ENCODE peak calls at places on chromosome 22, in seven cellular contexts. One of them, this sample, is unnamed.

GRCh38 chr22:31947296-31947695 is 3.0 kb downstream of the YWHAH start:
- DNase-seq in psoas muscle: no peak
- DNase-seq in vagina: no peak
- DNase-seq in lower lobe of right lung: no peak
- DNase-seq in A549: peak
- DNase-seq in RWPE2: no peak
- DNase-seq in cardiac muscle cell: peak
- DNase-seq in this sample: no peak

GRCh38 chr22:50308597-50308935 is 1.1 kb upstream of the PLXNB2 start:
- DNase-seq in psoas muscle: peak
- DNase-seq in vagina: no peak
- DNase-seq in lower lobe of right lung: peak
- DNase-seq in A549: no peak
- DNase-seq in RWPE2: no peak
- DNase-seq in cardiac muscle cell: peak
- DNase-seq in this sample: no peak

GRCh38 chr22:26367402-26368245 is 61.4 kb upstream of the ASPHD2 start:
- DNase-seq in psoas muscle: no peak
- DNase-seq in vagina: no peak
- DNase-seq in lower lobe of right lung: no peak
- DNase-seq in A549: peak
- DNase-seq in RWPE2: no peak
- DNase-seq in cardiac muscle cell: peak
- DNase-seq in this sample: no peak

GRCh38 chr22:17097701-17098100 is 12.9 kb downstream of the IL17RA start:
- DNase-seq in psoas muscle: no peak
- DNase-seq in vagina: no peak
- DNase-seq in lower lobe of right lung: no peak
- DNase-seq in A549: no peak
- DNase-seq in RWPE2: peak
- DNase-seq in cardiac muscle cell: no peak
- DNase-seq in this sample: no peak

GRCh38 chr22:35811670-35812069 is 94.0 kb downstream of the APOL5 start:
- DNase-seq in psoas muscle: no peak
- DNase-seq in vagina: no peak
- DNase-seq in lower lobe of right lung: no peak
- DNase-seq in A549: no peak
- DNase-seq in RWPE2: no peak
- DNase-seq in cardiac muscle cell: no peak
- DNase-seq in this sample: no peak

GRCh38 chr22:29380032-29380781 is 8.2 kb downstream of the AP1B1 start:
- DNase-seq in psoas muscle: no peak
- DNase-seq in vagina: no peak
- DNase-seq in lower lobe of right lung: no peak
- DNase-seq in A549: no peak
- DNase-seq in RWPE2: no peak
- DNase-seq in cardiac muscle cell: no peak
- DNase-seq in this sample: no peak

GRCh38 chr22:32830473-32830872 is 29.0 kb downstream of the TIMP3 start:
- DNase-seq in psoas muscle: peak
- DNase-seq in vagina: no peak
- DNase-seq in lower lobe of right lung: no peak
- DNase-seq in A549: no peak
- DNase-seq in RWPE2: no peak
- DNase-seq in cardiac muscle cell: no peak
- DNase-seq in this sample: no peak

GRCh38 chr22:47337161-47337621 is 574.7 kb downstream of the TBC1D22A start:
- DNase-seq in psoas muscle: no peak
- DNase-seq in vagina: peak
- DNase-seq in lower lobe of right lung: no peak
- DNase-seq in A549: peak
- DNase-seq in RWPE2: no peak
- DNase-seq in cardiac muscle cell: peak
- DNase-seq in this sample: peak

GRCh38 chr22:41925783-41926460 is 684 bp downstream of the TNFRSF13C start:
- DNase-seq in psoas muscle: peak
- DNase-seq in vagina: no peak
- DNase-seq in lower lobe of right lung: peak
- DNase-seq in A549: no peak
- DNase-seq in RWPE2: no peak
- DNase-seq in cardiac muscle cell: peak
- DNase-seq in this sample: peak

GRCh38 chr22:36486619-36487384 is 5.4 kb upstream of the TXN2 start:
- DNase-seq in psoas muscle: no peak
- DNase-seq in vagina: no peak
- DNase-seq in lower lobe of right lung: no peak
- DNase-seq in A549: no peak
- DNase-seq in RWPE2: no peak
- DNase-seq in cardiac muscle cell: peak
- DNase-seq in this sample: peak

GRCh38 chr22:24164823-24165379 is 16.4 kb upstream of the SUSD2 start:
- DNase-seq in psoas muscle: no peak
- DNase-seq in vagina: no peak
- DNase-seq in lower lobe of right lung: no peak
- DNase-seq in A549: no peak
- DNase-seq in RWPE2: no peak
- DNase-seq in cardiac muscle cell: no peak
- DNase-seq in this sample: no peak

GRCh38 chr22:46764779-46765485 is 2.5 kb downstream of the TBC1D22A start:
- DNase-seq in psoas muscle: no peak
- DNase-seq in vagina: no peak
- DNase-seq in lower lobe of right lung: peak
- DNase-seq in A549: no peak
- DNase-seq in RWPE2: no peak
- DNase-seq in cardiac muscle cell: no peak
- DNase-seq in this sample: no peak

GRCh38 chr22:34798605-34799004 is 267.4 kb upstream of the ISX start:
- DNase-seq in psoas muscle: no peak
- DNase-seq in vagina: no peak
- DNase-seq in lower lobe of right lung: no peak
- DNase-seq in A549: no peak
- DNase-seq in RWPE2: no peak
- DNase-seq in cardiac muscle cell: no peak
- DNase-seq in this sample: no peak

GRCh38 chr22:48940988-48941902 is 886.4 kb downstream of the BRD1 start:
- DNase-seq in psoas muscle: no peak
- DNase-seq in vagina: peak
- DNase-seq in lower lobe of right lung: no peak
- DNase-seq in A549: no peak
- DNase-seq in RWPE2: no peak
- DNase-seq in cardiac muscle cell: no peak
- DNase-seq in this sample: no peak

GRCh38 chr22:45551310-45552016 is 48.8 kb downstream of the FBLN1 start:
- DNase-seq in psoas muscle: peak
- DNase-seq in vagina: no peak
- DNase-seq in lower lobe of right lung: no peak
- DNase-seq in A549: no peak
- DNase-seq in RWPE2: no peak
- DNase-seq in cardiac muscle cell: peak
- DNase-seq in this sample: no peak
- H3K27ac ChIP-seq in psoas muscle: no peak
- H3K27ac ChIP-seq in vagina: peak
- H3K27ac ChIP-seq in lower lobe of right lung: peak
- H3K27ac ChIP-seq in A549: peak
- H3K27ac ChIP-seq in RWPE2: no peak
- H3K27ac ChIP-seq in cardiac muscle cell: no peak
- H3K27ac ChIP-seq in this sample: peak

DNA sequence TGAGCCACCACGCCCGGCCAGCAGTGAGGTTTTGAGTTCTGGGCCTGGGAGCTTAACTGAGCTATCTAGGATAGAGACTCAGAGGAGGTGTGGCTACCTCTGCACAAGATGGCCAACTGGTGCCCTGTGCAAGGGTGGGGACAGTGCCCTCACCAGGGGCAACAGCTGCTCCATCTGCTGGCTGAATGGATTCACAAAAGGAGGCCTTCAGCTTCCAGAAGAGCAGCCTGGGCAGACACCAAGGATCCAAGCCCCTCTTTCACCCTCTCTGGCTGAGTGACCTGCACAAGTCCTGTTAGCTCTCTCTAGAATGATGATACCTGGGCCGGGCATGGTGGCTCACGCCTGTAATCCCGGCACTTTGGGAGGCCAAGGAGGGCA is 33.5 kb upstream of the BAIAP2L2 start:
- DNase-seq in psoas muscle: no peak
- DNase-seq in vagina: no peak
- DNase-seq in lower lobe of right lung: no peak
- DNase-seq in A549: peak
- DNase-seq in RWPE2: no peak
- DNase-seq in cardiac muscle cell: no peak
- DNase-seq in this sample: no peak
- TF ChIP-seq CTCF in psoas muscle: no peak
- TF ChIP-seq CTCF in vagina: no peak
- TF ChIP-seq CTCF in lower lobe of right lung: no peak
- TF ChIP-seq CTCF in A549: no peak
- TF ChIP-seq CTCF in RWPE2: no peak
- TF ChIP-seq CTCF in cardiac muscle cell: no peak
- TF ChIP-seq CTCF in this sample: no peak

GRCh38 chr22:38656256-38657148 is at the start of the genes CBY1 and FAM227A:
- DNase-seq in psoas muscle: peak
- DNase-seq in vagina: no peak
- DNase-seq in lower lobe of right lung: peak
- DNase-seq in A549: peak
- DNase-seq in RWPE2: peak
- DNase-seq in cardiac muscle cell: peak
- DNase-seq in this sample: peak

GRCh38 chr22:38652858-38653257 is 3.3 kb downstream of the FAM227A start:
- DNase-seq in psoas muscle: no peak
- DNase-seq in vagina: no peak
- DNase-seq in lower lobe of right lung: no peak
- DNase-seq in A549: no peak
- DNase-seq in RWPE2: no peak
- DNase-seq in cardiac muscle cell: no peak
- DNase-seq in this sample: no peak

GRCh38 chr22:38653741-38654140 is 2.5 kb downstream of the FAM227A start:
- DNase-seq in psoas muscle: no peak
- DNase-seq in vagina: no peak
- DNase-seq in lower lobe of right lung: no peak
- DNase-seq in A549: no peak
- DNase-seq in RWPE2: no peak
- DNase-seq in cardiac muscle cell: no peak
- DNase-seq in this sample: no peak

GRCh38 chr22:38657248-38657909 is 941 bp downstream of the CBY1 start:
- DNase-seq in psoas muscle: no peak
- DNase-seq in vagina: no peak
- DNase-seq in lower lobe of right lung: no peak
- DNase-seq in A549: peak
- DNase-seq in RWPE2: no peak
- DNase-seq in cardiac muscle cell: peak
- DNase-seq in this sample: no peak

GRCh38 chr22:38655532-38656255 is 498 bp downstream of the FAM227A start:
- DNase-seq in psoas muscle: no peak
- DNase-seq in vagina: no peak
- DNase-seq in lower lobe of right lung: no peak
- DNase-seq in A549: no peak
- DNase-seq in RWPE2: no peak
- DNase-seq in cardiac muscle cell: peak
- DNase-seq in this sample: no peak
- H3K27ac ChIP-seq in psoas muscle: peak
- H3K27ac ChIP-seq in vagina: peak
- H3K27ac ChIP-seq in lower lobe of right lung: peak
- H3K27ac ChIP-seq in A549: peak
- H3K27ac ChIP-seq in RWPE2: peak
- H3K27ac ChIP-seq in cardiac muscle cell: peak
- H3K27ac ChIP-seq in this sample: peak

GRCh38 chr22:22704156-22704946 is 59.9 kb downstream of the GGTLC2 start:
- DNase-seq in psoas muscle: no peak
- DNase-seq in vagina: peak
- DNase-seq in lower lobe of right lung: no peak
- DNase-seq in A549: no peak
- DNase-seq in RWPE2: no peak
- DNase-seq in cardiac muscle cell: no peak
- DNase-seq in this sample: no peak

GRCh38 chr22:22703715-22704114 is 59.3 kb downstream of the GGTLC2 start:
- DNase-seq in psoas muscle: no peak
- DNase-seq in vagina: peak
- DNase-seq in lower lobe of right lung: no peak
- DNase-seq in A549: peak
- DNase-seq in RWPE2: no peak
- DNase-seq in cardiac muscle cell: peak
- DNase-seq in this sample: no peak

GRCh38 chr22:22702874-22703570 is 58.6 kb downstream of the GGTLC2 start:
- DNase-seq in psoas muscle: no peak
- DNase-seq in vagina: peak
- DNase-seq in lower lobe of right lung: no peak
- DNase-seq in A549: no peak
- DNase-seq in RWPE2: no peak
- DNase-seq in cardiac muscle cell: no peak
- DNase-seq in this sample: no peak

GRCh38 chr22:22700631-22701030 is 56.2 kb downstream of the GGTLC2 start:
- DNase-seq in psoas muscle: no peak
- DNase-seq in vagina: no peak
- DNase-seq in lower lobe of right lung: no peak
- DNase-seq in A549: no peak
- DNase-seq in RWPE2: no peak
- DNase-seq in cardiac muscle cell: no peak
- DNase-seq in this sample: no peak

GRCh38 chr22:22702159-22702873 is 57.9 kb downstream of the GGTLC2 start:
- DNase-seq in psoas muscle: no peak
- DNase-seq in vagina: no peak
- DNase-seq in lower lobe of right lung: no peak
- DNase-seq in A549: no peak
- DNase-seq in RWPE2: no peak
- DNase-seq in cardiac muscle cell: no peak
- DNase-seq in this sample: no peak
- TF ChIP-seq CTCF in psoas muscle: no peak
- TF ChIP-seq CTCF in vagina: no peak
- TF ChIP-seq CTCF in lower lobe of right lung: peak
- TF ChIP-seq CTCF in A549: peak
- TF ChIP-seq CTCF in RWPE2: no peak
- TF ChIP-seq CTCF in cardiac muscle cell: peak
- TF ChIP-seq CTCF in this sample: peak

GRCh38 chr22:19969141-19969928 is 27.7 kb upstream of the TXNRD2 start:
- DNase-seq in psoas muscle: no peak
- DNase-seq in vagina: no peak
- DNase-seq in lower lobe of right lung: no peak
- DNase-seq in A549: no peak
- DNase-seq in RWPE2: no peak
- DNase-seq in cardiac muscle cell: no peak
- DNase-seq in this sample: no peak

GRCh38 chr22:19965771-19966709 is 24.4 kb upstream of the TXNRD2 start:
- DNase-seq in psoas muscle: no peak
- DNase-seq in vagina: no peak
- DNase-seq in lower lobe of right lung: no peak
- DNase-seq in A549: no peak
- DNase-seq in RWPE2: no peak
- DNase-seq in cardiac muscle cell: no peak
- DNase-seq in this sample: no peak

GRCh38 chr22:19968450-19968891 is 26.9 kb upstream of the TXNRD2 start:
- DNase-seq in psoas muscle: no peak
- DNase-seq in vagina: no peak
- DNase-seq in lower lobe of right lung: no peak
- DNase-seq in A549: no peak
- DNase-seq in RWPE2: no peak
- DNase-seq in cardiac muscle cell: no peak
- DNase-seq in this sample: no peak

GRCh38 chr22:19967850-19968449 is 26.3 kb upstream of the TXNRD2 start:
- DNase-seq in psoas muscle: no peak
- DNase-seq in vagina: no peak
- DNase-seq in lower lobe of right lung: no peak
- DNase-seq in A549: no peak
- DNase-seq in RWPE2: no peak
- DNase-seq in cardiac muscle cell: no peak
- DNase-seq in this sample: no peak

GRCh38 chr22:19966908-19967750 is 25.5 kb upstream of the TXNRD2 start:
- DNase-seq in psoas muscle: no peak
- DNase-seq in vagina: no peak
- DNase-seq in lower lobe of right lung: no peak
- DNase-seq in A549: no peak
- DNase-seq in RWPE2: no peak
- DNase-seq in cardiac muscle cell: no peak
- DNase-seq in this sample: no peak
- H3K27ac ChIP-seq in psoas muscle: no peak
- H3K27ac ChIP-seq in vagina: no peak
- H3K27ac ChIP-seq in lower lobe of right lung: no peak
- H3K27ac ChIP-seq in A549: no peak
- H3K27ac ChIP-seq in RWPE2: no peak
- H3K27ac ChIP-seq in cardiac muscle cell: no peak
- H3K27ac ChIP-seq in this sample: no peak

This sample was measured in prostate gland.